ENCODE peak calls at places on chromosomes 6 and 20, in five cellular contexts. Q is GM12878, S is H1, C is HepG2, J is K562. Z is an unnamed sample.

GRCh38 chr6:38091626-38092025 is 272.1 kb downstream of the ZFAND3 start:
- DNase-seq in Q (no peak), S (no peak), C (no peak), J (no peak), Z (no peak)

GRCh38 chr6:28134015-28134414 is 7.7 kb upstream of the ZKSCAN8 start:
- DNase-seq in Q (no peak), S (no peak), C (peak; percentile 59), J (no peak), Z (peak; percentile 29)

GRCh38 chr6:80638222-80639055 is 532.0 kb downstream of the BCKDHB start:
- DNase-seq in Q (peak; percentile 2), S (no peak), C (peak; percentile 11), J (no peak), Z (peak; percentile 81)

GRCh38 chr20:34344256-34344637 is 18.8 kb upstream of the ITCH start:
- DNase-seq in Q (no peak), S (no peak), C (no peak), J (no peak), Z (no peak)

GRCh38 chr20:33791959-33792597 is 19.1 kb upstream of the CHMP4B start:
- DNase-seq in Q (no peak), S (peak; percentile 91), C (peak; percentile 61), J (peak; percentile 76), Z (no peak)

GRCh38 chr6:127737009-127737486 is 160.1 kb downstream of the C6orf58 start:
- DNase-seq in Q (peak; percentile 12), S (no peak), C (peak; percentile 63), J (peak; percentile 29), Z (peak; percentile 74)

GRCh38 chr6:4973972-4974885 is 29.6 kb downstream of the RPP40 start:
- DNase-seq in Q (no peak), S (peak; percentile 66), C (no peak), J (no peak), Z (no peak)

GRCh38 chr6:116433313-116433712 is 27.9 kb upstream of the CALHM6 start:
- DNase-seq in Q (no peak), S (no peak), C (no peak), J (no peak), Z (no peak)

GRCh38 chr6:170111816-170112582 is 178.9 kb downstream of the DLL1 start:
- DNase-seq in Q (no peak), S (peak; percentile 29), C (no peak), J (no peak), Z (no peak)

GRCh38 chr6:143543435-143543834 is 31.9 kb upstream of the FUCA2 start:
- DNase-seq in Q (no peak), S (no peak), C (no peak), J (no peak), Z (no peak)

GRCh38 chr6:63883597-63883996 is 248.0 kb downstream of the PHF3 start:
- DNase-seq in Q (no peak), S (no peak), C (no peak), J (no peak), Z (no peak)

GRCh38 chr6:155495011-155495768 is 39.6 kb upstream of the NOX3 start:
- DNase-seq in Q (no peak), S (peak; percentile 59), C (peak; percentile 86), J (no peak), Z (no peak)

GRCh38 chr6:89711801-89712200 is 73.3 kb upstream of the LYRM2 start:
- DNase-seq in Q (no peak), S (no peak), C (no peak), J (no peak), Z (no peak)

GRCh38 chr6:169172946-169173345 is 80.7 kb downstream of the THBS2 start:
- DNase-seq in Q (no peak), S (no peak), C (no peak), J (no peak), Z (no peak)

GRCh38 chr6:158060447-158061360 is 79.0 kb downstream of the SYNJ2 start:
- DNase-seq in Q (no peak), S (no peak), C (no peak), J (no peak), Z (no peak)

GRCh38 chr20:60026010-60026409 is 67.8 kb downstream of the CDH26 start:
- DNase-seq in Q (no peak), S (no peak), C (no peak), J (no peak), Z (no peak)

GRCh38 chr20:49790077-49790798 is 22.4 kb upstream of the SLC9A8 start:
- DNase-seq in Q (no peak), S (no peak), C (peak; percentile 49), J (peak; percentile 88), Z (no peak)

GRCh38 chr6:29631860-29632731 is 887 bp downstream of the GABBR1 start:
- DNase-seq in Q (no peak), S (peak; percentile 81), C (no peak), J (peak; percentile 86), Z (no peak)

DNA sequence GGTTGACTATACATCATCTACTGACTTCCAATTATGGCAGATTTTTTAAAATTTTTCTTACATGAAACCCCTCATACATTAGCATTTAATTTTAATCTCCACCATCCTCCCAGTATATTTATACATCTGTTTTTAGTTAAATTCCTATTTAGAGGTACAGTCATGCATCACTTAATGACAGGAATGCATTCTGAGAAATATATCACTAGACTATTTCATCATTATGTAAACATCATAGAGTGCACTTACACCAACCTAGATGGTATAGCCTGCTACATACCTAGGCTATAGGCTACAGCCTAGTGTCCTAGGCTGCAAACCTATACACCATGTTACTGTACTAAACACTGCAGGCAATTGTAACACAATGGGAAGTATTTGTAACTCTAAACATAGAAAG is 316.7 kb upstream of the MARCKS start:
- DNase-seq in Q (no peak), S (no peak), C (no peak), J (no peak), Z (no peak)
- TF ChIP-seq ZNF274 in Q (no peak), S (no peak), C (no peak), J (no peak), Z (no peak)

DNA sequence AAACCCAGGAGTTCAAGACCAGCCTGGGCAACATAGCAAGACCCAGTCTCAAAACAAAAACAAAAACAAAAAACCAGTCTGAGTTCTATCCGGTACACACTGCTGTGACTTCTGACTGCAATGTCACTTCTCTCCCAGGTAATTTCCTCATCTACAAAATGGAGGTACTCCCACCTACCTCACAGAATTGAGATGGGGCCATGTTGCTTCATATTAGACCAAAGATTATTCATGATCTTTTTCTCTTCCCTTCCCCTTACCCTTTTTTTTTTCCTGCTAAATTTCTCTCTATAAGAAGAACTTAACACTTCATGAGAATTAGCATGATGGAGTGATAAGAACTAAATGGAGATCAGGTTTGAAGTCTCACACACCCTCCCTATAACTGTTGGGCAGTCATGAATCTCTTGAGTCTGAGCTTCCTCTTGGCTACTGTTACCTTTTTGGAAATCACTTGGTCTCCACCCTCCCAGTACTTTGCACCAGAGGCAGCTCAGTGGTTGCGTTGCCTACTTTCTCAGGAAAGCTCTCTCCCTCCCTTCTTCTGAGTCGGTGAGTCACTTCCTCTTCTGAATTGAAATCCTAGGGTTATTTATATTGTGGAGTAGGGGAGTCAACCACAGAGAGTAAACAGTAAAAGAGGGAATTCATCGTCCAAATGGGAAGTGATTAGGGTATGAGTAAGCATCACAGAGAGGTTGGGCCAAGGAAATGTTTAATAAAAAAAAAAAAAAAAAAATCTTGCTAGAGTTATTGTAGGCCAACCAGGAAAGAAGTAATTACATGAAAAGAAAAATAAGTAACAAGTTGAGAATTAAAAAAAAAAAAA is 59.9 kb upstream of the MAP7 start:
- DNase-seq in Q (no peak), S (no peak), C (peak; percentile 46), J (peak; percentile 49), Z (peak; percentile 98)
- TF ChIP-seq POLR2A in Q (no peak), S (no peak), C (no peak), J (no peak), Z (no peak)

GRCh38 chr6:44626608-44627007 is 239.1 kb downstream of the CDC5L start:
- DNase-seq in Q (no peak), S (no peak), C (no peak), J (no peak), Z (no peak)
- H3K4me1 ChIP-seq in Q (no peaks in the 10 kb centered on the region), S (peaks cover 34% of the 10 kb centered on the region), C (peaks cover 8% of the 10 kb centered on the region), J (no peaks in the 10 kb centered on the region), Z (peaks cover 7% of the 10 kb centered on the region)

DNA sequence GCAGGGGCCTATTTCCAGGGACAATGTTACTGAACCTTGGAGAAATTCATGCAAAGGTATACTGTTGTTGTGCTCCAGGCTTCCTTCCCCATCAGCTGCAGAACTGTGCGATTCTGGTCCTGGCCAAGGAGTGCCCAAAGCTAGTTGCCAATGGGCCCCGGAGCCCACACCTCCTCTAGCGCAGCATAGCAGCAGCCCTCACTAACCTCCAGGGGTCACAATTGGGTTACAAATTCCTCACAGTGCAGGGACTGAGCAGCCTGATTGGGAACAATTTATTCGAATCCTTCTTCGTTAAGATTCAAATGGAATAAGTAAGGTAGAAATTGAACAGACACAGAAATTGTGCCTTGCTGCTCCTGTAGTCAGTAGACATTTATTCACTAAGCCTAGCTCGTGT is 284.9 kb downstream of the PRKN start:
- DNase-seq in Q (no peak), S (peak; percentile 62), C (peak; percentile 36), J (no peak), Z (no peak)
- TF ChIP-seq ZNF274 in Q (no peak), S (no peak), C (no peak), J (no peak), Z (no peak)

GRCh38 chr6:31547727-31548422 is 467 bp downstream of the NFKBIL1 start:
- DNase-seq in Q (no peak), S (no peak), C (no peak), J (peak; percentile 33), Z (no peak)

GRCh38 chr6:31548423-31548873 is 1.0 kb downstream of the NFKBIL1 start:
- DNase-seq in Q (no peak), S (no peak), C (no peak), J (no peak), Z (no peak)

GRCh38 chr6:31545291-31545690 is 1.1 kb downstream of the ATP6V1G2 start:
- DNase-seq in Q (no peak), S (no peak), C (no peak), J (no peak), Z (no peak)

GRCh38 chr6:31546339-31546961 is at the start of gene ATP6V1G2:
- DNase-seq in Q (peak; percentile 71), S (peak; percentile 98), C (peak; percentile 92), J (peak; percentile 82), Z (peak; percentile 94)

GRCh38 chr6:31546962-31547726 is at the start of gene NFKBIL1:
- DNase-seq in Q (peak; percentile 89), S (peak; percentile 88), C (peak; percentile 93), J (peak; percentile 92), Z (peak; percentile 97)
- TF ChIP-seq POLR2A in Q (peak; percentile 69), S (peak; percentile 74), C (peak; percentile 63), J (peak; percentile 71), Z (peak; percentile 37)

GRCh38 chr6:42013134-42013516 is 37.2 kb upstream of the TAF8 start:
- DNase-seq in Q (no peak), S (no peak), C (no peak), J (no peak), Z (no peak)
- H3K4me1 ChIP-seq in Q (peaks cover 21% of the 10 kb centered on the region), S (peaks cover 3% of the 10 kb centered on the region), C (peaks cover 11% of the 10 kb centered on the region), J (peaks cover 53% of the 10 kb centered on the region), Z (peaks cover 14% of the 10 kb centered on the region)

GRCh38 chr6:26158581-26159416 is 71.6 kb downstream of the HFE start:
- DNase-seq in Q (peak; percentile 53), S (no peak), C (no peak), J (no peak), Z (no peak)
- TF ChIP-seq ZNF274 in Q (no peak), S (no peak), C (no peak), J (no peak), Z (no peak)

Z was measured in HCT116.